ENCODE peak calls at places on chromosomes 5 and 9, in four cellular contexts. Q is activated T-helper 1 cell treated with anti-CD3 and anti-CD28 coated beads, Interleukin-12 subunit alpha, Interleukin-12 subunit beta, Interleukin-2, Interleukin-4 antibody, amounts not matched to agents 30 ng/mL and 10 ng/mL and 1 ng/mL, durations not matched to agents 14 hours and 24 hours and 36 hours; Z is Right ventricle myocardium superior; M is adrenal gland. X is an unnamed sample.
A peak's percentile ranks its signal among the peaks of the same experiment; 100 is the strongest.

GRCh38 chr5:1201327-1202025 is at the start of gene SLC6A19:
- DNase-seq in Z (peak; percentile 32), Q (no peak), M (no peak), X (no peak)

GRCh38 chr9:82488702-82489578 is 500.4 kb downstream of the SPATA31D1 start:
- DNase-seq in Z (no peak), M (peak; percentile 6), Q (no peak), X (no peak)

GRCh38 chr9:98039474-98040072 is 17.0 kb upstream of the NANS start:
- DNase-seq in Z (no peak), Q (no peak), M (no peak), X (no peak)

GRCh38 chr9:89277454-89277853 is 33.5 kb upstream of the CKS2 start:
- DNase-seq in Q (no peak), M (no peak), Z (no peak), X (no peak)

GRCh38 chr5:74544811-74545210 is 95.7 kb downstream of the ENC1 start:
- DNase-seq in Q (no peak), Z (no peak), M (no peak), X (no peak)

GRCh38 chr9:5843450-5844249 is 10.7 kb upstream of the ERMP1 start:
- DNase-seq in Z (no peak), Q (no peak), M (no peak), X (no peak)

GRCh38 chr5:1462358-1462757 is 17.1 kb upstream of the SLC6A3 start:
- DNase-seq in M (no peak), Z (peak; percentile 29), Q (no peak), X (no peak)

GRCh38 chr5:115321309-115321708 is 24.9 kb upstream of the CCDC112 start:
- DNase-seq in Q (no peak), M (no peak), Z (no peak), X (no peak)

GRCh38 chr9:114221706-114222465 is 66.5 kb downstream of the COL27A1 start:
- DNase-seq in Z (no peak), Q (no peak), M (no peak), X (no peak)

GRCh38 chr9:127214421-127215265 is 49.9 kb upstream of the GARNL3 start:
- DNase-seq in Z (no peak), Q (peak; percentile 44), M (peak; percentile 60), X (no peak)

GRCh38 chr5:34586117-34586885 is 69.8 kb upstream of the RAI14 start:
- DNase-seq in M (no peak), Q (no peak), Z (no peak), X (no peak)

GRCh38 chr9:109776391-109776790 is 3.6 kb upstream of the PALM2AKAP2 start:
- DNase-seq in Q (no peak), Z (no peak), M (no peak), X (no peak)

GRCh38 chr5:150789943-150790611 is 11.5 kb downstream of the SMIM3 start:
- DNase-seq in Z (peak; percentile 44), M (peak; percentile 87), Q (peak; percentile 63), X (no peak)

X was measured in nucleus accumbens.